ENCODE peak calls at places on chromosome 7, in ten cellular contexts. U is stomach, V is A549, W is GM12878, L is ovary, F is tibial nerve, G is H1, Q is HepG2, T is esophagus muscularis mucosa, O is SK-N-SH. S is an unnamed sample.

GRCh38 chr7:134943785-134944400 is 42.4 kb upstream of the AGBL3 start:
- DNase-seq in U (no peak), V (peak; percentile 44), W (no peak), L (no peak), F (no peak), G (no peak), Q (peak; percentile 57), T (no peak), O (peak; percentile 74), S (no peak)

GRCh38 chr7:113444281-113444680 is 325.9 kb upstream of the SMIM30 start:
- DNase-seq in U (no peak), V (no peak), W (no peak), L (no peak), F (no peak), G (no peak), Q (no peak), T (no peak), O (no peak), S (no peak)

GRCh38 chr7:45687721-45688120 is 113.6 kb downstream of the ADCY1 start:
- DNase-seq in U (no peak), V (no peak), W (no peak), L (no peak), F (peak; percentile 2), G (no peak), Q (no peak), T (peak; percentile 82), O (no peak), S (no peak)

GRCh38 chr7:95478139-95479037 is 7.4 kb upstream of the ASB4 start:
- DNase-seq in U (no peak), V (peak; percentile 60), W (no peak), L (no peak), F (no peak), G (no peak), Q (peak; percentile 77), T (no peak), O (no peak), S (peak; percentile 42)

GRCh38 chr7:80729586-80730320 is 91.3 kb downstream of the CD36 start:
- DNase-seq in U (no peak), V (no peak), W (no peak), L (no peak), F (no peak), G (no peak), Q (no peak), T (no peak), O (no peak), S (no peak)

GRCh38 chr7:2051708-2052656 is 180.8 kb downstream of the MAD1L1 start:
- DNase-seq in U (no peak), V (no peak), W (no peak), L (no peak), F (no peak), G (no peak), Q (no peak), T (no peak), O (no peak), S (no peak)

GRCh38 chr7:105680505-105681187 is 99.4 kb upstream of the EFCAB10 start:
- DNase-seq in U (no peak), V (no peak), W (no peak), L (peak; percentile 82), F (peak; percentile 68), G (no peak), Q (peak; percentile 68), T (no peak), O (no peak), S (peak; percentile 16)

GRCh38 chr7:131897016-131897789 is 340.8 kb upstream of the PODXL start:
- DNase-seq in U (no peak), V (peak; percentile 19), W (no peak), L (no peak), F (no peak), G (peak; percentile 17), Q (no peak), T (no peak), O (peak; percentile 16), S (no peak)

GRCh38 chr7:18936265-18936664 is 181.2 kb downstream of the TWIST1 start:
- DNase-seq in U (no peak), V (no peak), W (no peak), L (no peak), F (no peak), G (no peak), Q (no peak), T (no peak), O (no peak), S (no peak)

GRCh38 chr7:49166441-49166840 is 242.1 kb downstream of the CDC14C start:
- DNase-seq in U (no peak), V (no peak), W (no peak), L (no peak), F (no peak), G (no peak), Q (no peak), T (no peak), O (peak; percentile 1), S (no peak)

GRCh38 chr7:128755816-128756476 is 16.8 kb downstream of the CALU start:
- DNase-seq in U (no peak), V (no peak), W (no peak), L (no peak), F (no peak), G (no peak), Q (no peak), T (peak; percentile 82), O (peak; percentile 69), S (no peak)

GRCh38 chr7:153381275-153382119 is 621.9 kb downstream of the ACTR3B start:
- DNase-seq in U (peak; percentile 36), V (peak; percentile 15), W (no peak), L (no peak), F (peak; percentile 19), G (peak; percentile 25), Q (peak; percentile 28), T (peak; percentile 89), O (peak; percentile 60), S (peak; percentile 21)

GRCh38 chr7:77327932-77328628 is 88.1 kb downstream of the GSAP start:
- DNase-seq in U (no peak), V (no peak), W (no peak), L (no peak), F (no peak), G (no peak), Q (no peak), T (no peak), O (no peak), S (no peak)

GRCh38 chr7:93245525-93246432 is 13.6 kb downstream of the VPS50 start:
- DNase-seq in U (no peak), V (no peak), W (no peak), L (no peak), F (no peak), G (no peak), Q (peak; percentile 21), T (no peak), O (peak; percentile 27), S (no peak)

GRCh38 chr7:84188811-84189405 is 5.7 kb downstream of the SEMA3A start:
- DNase-seq in U (no peak), V (no peak), W (no peak), L (no peak), F (no peak), G (no peak), Q (peak; percentile 6), T (no peak), O (peak; percentile 21), S (no peak)

GRCh38 chr7:117034851-117035462 is 81.7 kb downstream of the ST7 start:
- DNase-seq in U (no peak), V (no peak), W (no peak), L (no peak), F (no peak), G (no peak), Q (no peak), T (no peak), O (no peak), S (no peak)

GRCh38 chr7:24907311-24907886 is 72.6 kb downstream of the OSBPL3 start:
- DNase-seq in U (no peak), V (peak; percentile 41), W (peak; percentile 44), L (no peak), F (no peak), G (no peak), Q (no peak), T (no peak), O (no peak), S (no peak)

GRCh38 chr7:150992833-150993302 is 2.1 kb downstream of the NOS3 start:
- DNase-seq in U (no peak), V (no peak), W (no peak), L (no peak), F (no peak), G (no peak), Q (peak; percentile 52), T (no peak), O (peak; percentile 89), S (no peak)

GRCh38 chr7:46032936-46033335 is 111.9 kb upstream of the IGFBP3 start:
- DNase-seq in U (no peak), V (no peak), W (no peak), L (no peak), F (no peak), G (no peak), Q (no peak), T (no peak), O (no peak), S (no peak)

DNA sequence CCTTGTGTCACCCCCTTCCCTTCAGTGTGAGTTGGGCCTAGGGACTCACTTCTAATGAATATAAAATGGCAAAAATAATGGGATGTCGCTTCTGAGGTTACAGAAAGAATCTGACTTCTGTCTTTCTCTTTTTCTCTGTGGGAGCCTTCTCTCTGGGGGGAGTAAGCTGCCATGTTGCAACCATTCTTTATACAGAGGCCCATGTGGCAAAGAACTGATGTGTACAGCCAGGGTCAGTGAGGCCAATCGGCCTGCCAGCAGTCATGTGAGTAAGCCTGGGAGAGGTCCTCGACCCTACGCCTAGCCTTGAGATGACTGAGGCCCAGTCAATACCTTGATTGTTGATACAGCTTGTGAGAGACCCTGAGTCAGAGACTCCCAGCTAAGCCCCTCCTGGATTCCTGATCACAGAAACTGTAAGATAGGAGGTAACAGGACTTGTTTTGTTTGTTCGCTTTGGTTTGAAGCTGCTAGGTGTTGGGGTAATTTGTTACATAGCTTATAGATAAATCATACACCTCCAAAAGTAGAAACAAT is 1.7 kb downstream of the TCAF1 start:
- DNase-seq in U (no peak), V (no peak), W (no peak), L (no peak), F (no peak), G (no peak), Q (peak; percentile 95), T (no peak), O (no peak), S (no peak)
- H3K4me3 ChIP-seq in U (peak overlapping the region; percentile 75), V (peak overlapping the region; percentile 88), W (peak overlapping the region; percentile 87), L (peak overlapping the region; percentile 12), F (peak overlapping the region; percentile 97), G (peak overlapping the region; percentile 77), Q (peak overlapping the region; percentile 97), T (peak overlapping the region; percentile 66), O (peak overlapping the region; percentile 91), S (peak overlapping the region; percentile 64)

GRCh38 chr7:100476903-100477870 is 1.8 kb downstream of the TSC22D4 start:
- DNase-seq in U (no peak), V (no peak), W (no peak), L (peak; percentile 62), F (no peak), G (no peak), Q (no peak), T (no peak), O (peak; percentile 61), S (peak; percentile 64)
- H3K4me1 ChIP-seq in U (peaks cover 61% of the 10 kb centered on the region), V (peaks cover 33% of the 10 kb centered on the region), W (peaks cover 28% of the 10 kb centered on the region), L (peaks cover 10% of the 10 kb centered on the region), F (peaks cover 74% of the 10 kb centered on the region), G (peaks cover 5% of the 10 kb centered on the region), Q (peaks cover 19% of the 10 kb centered on the region), T (peaks cover 63% of the 10 kb centered on the region), O (peaks cover 22% of the 10 kb centered on the region), S (peaks cover 39% of the 10 kb centered on the region)

GRCh38 chr7:44145969-44146897 is 5.1 kb upstream of the MYL7 start:
- DNase-seq in U (peak; percentile 83), V (peak; percentile 65), W (no peak), L (peak; percentile 87), F (peak; percentile 63), G (peak; percentile 76), Q (no peak), T (no peak), O (peak; percentile 99), S (peak; percentile 90)
- TF ChIP-seq EP300 in U (no peak), V (no peak), W (no peak), L (no peak), F (no peak), G (no peak), Q (no peak), T (no peak), O (no peak), S (no peak)

GRCh38 chr7:87330316-87330715 is 15.1 kb upstream of the CROT start:
- DNase-seq in U (no peak), V (no peak), W (no peak), L (no peak), F (no peak), G (no peak), Q (no peak), T (no peak), O (no peak), S (no peak)
- H3K4me3 ChIP-seq in U (no peak overlapping the region), V (no peak overlapping the region), W (no peak overlapping the region), L (no peak overlapping the region), F (no peak overlapping the region), G (no peak overlapping the region), Q (no peak overlapping the region), T (no peak overlapping the region), O (no peak overlapping the region), S (no peak overlapping the region)